ENCODE peak calls at places on chromosomes 16 and 17, in seven cellular contexts. Z, P, E, V, F, T and K are unnamed samples.

GRCh38 chr16:87076331-87076949 is 240.8 kb downstream of the C16orf95 start:
- DNase-seq in Z (no peak), P (no peak), E (no peak), V (no peak), F (no peak), T (peak), K (no peak)

GRCh38 chr16:30485818-30486436 is 13.4 kb downstream of the ITGAL start:
- DNase-seq in Z (no peak), P (peak), E (peak), V (no peak), F (no peak), T (no peak), K (no peak)

GRCh38 chr17:81737947-81738800 is 26.1 kb downstream of the SLC25A10 start:
- DNase-seq in Z (no peak), P (no peak), E (no peak), V (no peak), F (no peak), T (no peak), K (no peak)

GRCh38 chr17:39194089-39194984 is 3.1 kb downstream of the CACNB1 start:
- DNase-seq in Z (peak), P (peak), E (peak), V (peak), F (no peak), T (peak), K (peak)

GRCh38 chr17:17767096-17767470 is 69.7 kb downstream of the SREBF1 start:
- DNase-seq in Z (no peak), P (peak), E (no peak), V (no peak), F (no peak), T (no peak), K (peak)

GRCh38 chr16:5841934-5842333 is 744.3 kb upstream of the EEF2KMT start:
- DNase-seq in Z (no peak), P (no peak), E (no peak), V (no peak), F (no peak), T (no peak), K (no peak)

GRCh38 chr16:79269211-79269863 is 331.2 kb downstream of the MAF start:
- DNase-seq in Z (no peak), P (no peak), E (no peak), V (peak), F (no peak), T (no peak), K (no peak)

GRCh38 chr16:71846443-71846842 is 667 bp downstream of the ATXN1L start:
- DNase-seq in Z (no peak), P (no peak), E (peak), V (peak), F (no peak), T (no peak), K (no peak)

GRCh38 chr16:2148714-2149629 is 547 bp downstream of the RAB26 start:
- DNase-seq in Z (peak), P (no peak), E (no peak), V (peak), F (no peak), T (no peak), K (no peak)

GRCh38 chr17:79133986-79134385 is 59.4 kb downstream of the ENGASE start:
- DNase-seq in Z (no peak), P (no peak), E (no peak), V (no peak), F (no peak), T (no peak), K (no peak)

GRCh38 chr16:77599793-77600415 is 122.4 kb upstream of the NUDT7 start:
- DNase-seq in Z (no peak), P (peak), E (peak), V (no peak), F (no peak), T (peak), K (no peak)

GRCh38 chr17:44308320-44308818 is at the start of gene RUNDC3A:
- DNase-seq in Z (peak), P (peak), E (peak), V (peak), F (no peak), T (peak), K (peak)

GRCh38 chr17:2123467-2124251 is 68.8 kb downstream of the HIC1 start:
- DNase-seq in Z (no peak), P (peak), E (peak), V (peak), F (no peak), T (no peak), K (no peak)

GRCh38 chr16:88383401-88384221 is 852 bp downstream of the ZNF469 start:
- DNase-seq in Z (no peak), P (peak), E (peak), V (no peak), F (no peak), T (no peak), K (no peak)

GRCh38 chr17:69418535-69418934 is 4.0 kb downstream of the MAP2K6 start:
- DNase-seq in Z (no peak), P (peak), E (no peak), V (no peak), F (no peak), T (no peak), K (no peak)

GRCh38 chr16:290681-291405 is 7.9 kb downstream of the PDIA2 start:
- DNase-seq in Z (no peak), P (no peak), E (no peak), V (no peak), F (no peak), T (no peak), K (no peak)

GRCh38 chr16:24499193-24499814 is 40.1 kb upstream of the RBBP6 start:
- DNase-seq in Z (peak), P (peak), E (peak), V (peak), F (peak), T (peak), K (peak)

GRCh38 chr17:33292981-33293867 is at the start of gene ASIC2:
- DNase-seq in Z (peak), P (peak), E (peak), V (peak), F (peak), T (peak), K (peak)

GRCh38 chr16:78211951-78212350 is 112.5 kb downstream of the WWOX start:
- DNase-seq in Z (peak), P (no peak), E (no peak), V (peak), F (no peak), T (peak), K (no peak)

GRCh38 chr16:14629612-14629918 is 495 bp downstream of the PARN start:
- DNase-seq in Z (no peak), P (no peak), E (peak), V (peak), F (no peak), T (no peak), K (no peak)

GRCh38 chr16:88331989-88332920 is 50.5 kb upstream of the ZNF469 start:
- DNase-seq in Z (no peak), P (peak), E (peak), V (peak), F (no peak), T (peak), K (no peak)

GRCh38 chr17:77619326-77619725 is 339.2 kb upstream of the TNRC6C start:
- DNase-seq in Z (no peak), P (no peak), E (no peak), V (no peak), F (no peak), T (no peak), K (no peak)

GRCh38 chr16:62256406-62256805 is 220.2 kb upstream of the CDH8 start:
- DNase-seq in Z (no peak), P (no peak), E (peak), V (peak), F (no peak), T (no peak), K (no peak)

GRCh38 chr17:82029391-82029790 is 2.1 kb upstream of the RAC3 start:
- DNase-seq in Z (no peak), P (no peak), E (no peak), V (no peak), F (no peak), T (no peak), K (no peak)

GRCh38 chr17:48453447-48453846 is 23.4 kb upstream of the SKAP1 start:
- DNase-seq in Z (no peak), P (no peak), E (no peak), V (no peak), F (no peak), T (no peak), K (no peak)

GRCh38 chr16:66147338-66147737 is 219.2 kb upstream of the CDH5 start:
- DNase-seq in Z (no peak), P (no peak), E (no peak), V (no peak), F (no peak), T (no peak), K (no peak)

GRCh38 chr17:6843241-6843890 is 11.8 kb upstream of the TEKT1 start:
- DNase-seq in Z (no peak), P (peak), E (peak), V (peak), F (no peak), T (no peak), K (peak)

GRCh38 chr16:87954361-87954760 is 3.1 kb downstream of the BANP start:
- DNase-seq in Z (no peak), P (no peak), E (no peak), V (no peak), F (no peak), T (no peak), K (no peak)

GRCh38 chr16:546909-547770 is 13.1 kb upstream of the PRR35 start:
- DNase-seq in Z (peak), P (peak), E (no peak), V (peak), F (no peak), T (peak), K (no peak)

GRCh38 chr17:8249621-8250020 is 532 bp downstream of the PFAS start:
- DNase-seq in Z (no peak), P (no peak), E (no peak), V (no peak), F (no peak), T (no peak), K (no peak)

GRCh38 chr17:81509048-81509686 is 3.4 kb downstream of the ACTG1 start:
- DNase-seq in Z (peak), P (no peak), E (no peak), V (peak), F (no peak), T (peak), K (no peak)

GRCh38 chr17:74779948-74780400 is 3.8 kb upstream of the NAT9 start:
- DNase-seq in Z (no peak), P (no peak), E (no peak), V (no peak), F (no peak), T (no peak), K (no peak)

GRCh38 chr16:4380131-4381063 is 8.7 kb downstream of the VASN start:
- DNase-seq in Z (no peak), P (no peak), E (no peak), V (no peak), F (no peak), T (no peak), K (no peak)

GRCh38 chr17:14011740-14012405 is 57.4 kb upstream of the COX10 start:
- DNase-seq in Z (no peak), P (no peak), E (no peak), V (no peak), F (no peak), T (no peak), K (no peak)

GRCh38 chr16:12392585-12393089 is 411.1 kb downstream of the CPPED1 start:
- DNase-seq in Z (no peak), P (no peak), E (peak), V (no peak), F (no peak), T (no peak), K (no peak)
- H2BK5ac ChIP-seq in Z (no peak), P (no peak), E (no peak), V (no peak), F (no peak), T (no peak), K (no peak)

DNA sequence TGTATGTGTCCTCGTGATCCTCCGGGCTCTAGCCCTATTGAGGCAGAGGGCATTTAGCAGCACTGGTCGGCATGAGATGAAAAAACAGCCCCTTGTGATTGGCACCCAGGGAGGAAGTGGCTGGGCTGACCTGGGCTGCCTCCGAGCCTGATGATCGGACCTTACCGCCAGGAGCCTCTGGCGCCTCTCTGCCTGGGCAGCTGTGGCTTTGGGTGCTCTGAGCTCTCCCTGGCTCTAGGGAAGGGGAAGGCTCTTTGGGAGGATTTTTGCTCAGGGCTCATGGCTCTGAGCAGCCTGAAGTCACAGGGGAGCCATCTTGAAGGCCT is 7.1 kb downstream of the CYGB start:
- DNase-seq in Z (no peak), P (no peak), E (no peak), V (no peak), F (no peak), T (no peak), K (no peak)
- H3K4ac ChIP-seq in Z (no peak), P (peak), E (peak), V (no peak), F (peak), T (no peak), K (peak)

GRCh38 chr16:89434490-89434889 is 55.9 kb downstream of the ANKRD11 start:
- DNase-seq in Z (no peak), P (no peak), E (no peak), V (no peak), F (no peak), T (no peak), K (no peak)
- H3K9ac ChIP-seq in Z (no peak), P (no peak), E (no peak), V (no peak), F (no peak), T (no peak), K (no peak)

GRCh38 chr17:58886514-58886913 is 130.9 kb downstream of the PPM1E start:
- DNase-seq in Z (no peak), P (no peak), E (no peak), V (no peak), F (no peak), T (no peak), K (no peak)

DNA sequence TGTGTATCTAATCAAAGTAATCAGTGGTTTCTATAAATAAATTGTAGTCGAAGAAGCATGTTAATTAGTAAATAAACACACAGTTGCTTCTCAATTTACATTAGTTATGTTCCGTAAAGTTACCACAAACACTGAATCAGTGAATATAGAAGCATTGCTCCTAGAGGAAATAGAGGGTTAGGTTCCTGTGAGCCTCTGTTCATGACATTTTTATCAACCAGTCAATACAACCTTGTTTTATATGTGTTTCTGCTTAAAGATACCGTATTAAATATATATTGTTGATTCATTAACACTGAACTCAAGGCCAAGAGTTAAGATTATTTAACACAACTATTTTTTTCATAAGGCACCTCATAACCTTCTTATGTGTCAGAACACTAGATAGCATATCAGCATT is 134.3 kb downstream of the PPM1E start:
- DNase-seq in Z (no peak), P (no peak), E (no peak), V (no peak), F (no peak), T (no peak), K (no peak)
- H2BK5ac ChIP-seq in Z (no peak), P (no peak), E (no peak), V (no peak), F (no peak), T (no peak), K (no peak)

GRCh38 chr17:56593073-56593740 is at the start of gene NOG:
- DNase-seq in Z (peak), P (peak), E (peak), V (peak), F (no peak), T (peak), K (peak)
- H3K4ac ChIP-seq in Z (no peak), P (peak), E (no peak), V (peak), F (no peak), T (peak), K (no peak)

DNA sequence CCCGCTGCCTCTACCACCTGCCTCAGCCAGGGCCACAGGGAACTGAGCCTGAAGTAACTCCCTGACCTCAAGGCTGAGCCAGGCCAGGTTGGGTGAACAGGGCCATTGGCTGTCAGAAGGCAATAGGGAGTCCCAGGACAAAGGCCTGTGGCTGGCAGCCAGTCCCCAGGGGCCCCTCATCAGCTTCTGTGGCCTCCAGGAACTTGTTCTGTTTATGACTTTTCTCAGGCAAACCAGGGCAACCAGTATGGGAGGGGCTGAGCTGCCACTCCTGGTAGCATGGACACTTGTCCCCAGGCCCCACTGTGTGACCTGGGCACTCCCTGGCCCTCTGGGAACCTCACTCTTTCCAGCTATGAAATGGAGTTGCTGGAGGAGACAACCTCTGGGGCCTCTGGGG is 40.1 kb downstream of the CPNE2 start:
- DNase-seq in Z (no peak), P (no peak), E (no peak), V (no peak), F (no peak), T (no peak), K (no peak)
- H3K9ac ChIP-seq in Z (no peak), P (no peak), E (no peak), V (no peak), F (no peak), T (no peak), K (peak)

DNA sequence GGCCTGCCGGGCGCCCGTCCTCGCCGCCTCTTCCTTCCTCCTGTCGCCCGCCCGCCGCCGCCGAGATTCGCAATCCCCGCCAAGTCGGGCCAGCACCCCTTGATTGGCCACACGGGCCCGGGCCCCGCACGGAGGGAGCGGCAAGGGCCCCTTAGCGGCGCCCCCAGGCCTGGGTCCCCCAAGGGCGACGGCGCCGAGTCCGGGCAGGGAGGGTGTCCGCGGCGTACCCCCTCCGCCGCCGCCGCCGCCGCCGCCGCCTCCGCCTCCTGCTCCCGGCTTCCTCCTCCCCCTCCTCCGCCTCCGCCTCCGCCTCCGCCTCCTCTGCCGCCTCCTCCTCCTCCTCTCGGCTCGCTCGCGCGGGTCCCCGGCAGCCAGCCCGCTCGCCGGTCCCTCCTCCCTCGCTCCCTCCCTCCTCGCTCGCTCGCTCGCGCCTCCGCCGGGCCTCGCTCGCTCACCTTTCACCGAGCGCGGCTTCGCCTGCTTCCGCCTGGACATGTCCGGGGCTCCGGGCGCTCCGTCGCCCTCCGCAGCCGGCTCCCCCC is 561 bp downstream of the ZNF423 start:
- DNase-seq in Z (peak), P (peak), E (peak), V (peak), F (peak), T (peak), K (peak)
- H2BK5ac ChIP-seq in Z (no peak), P (no peak), E (no peak), V (peak), F (peak), T (peak), K (peak)

GRCh38 chr16:89645122-89645521 is 12.4 kb downstream of the CHMP1A start:
- DNase-seq in Z (no peak), P (no peak), E (no peak), V (no peak), F (no peak), T (no peak), K (no peak)
- H3K4ac ChIP-seq in Z (no peak), P (no peak), E (no peak), V (no peak), F (no peak), T (no peak), K (no peak)

GRCh38 chr16:67975321-67976105 is 4.8 kb downstream of the DPEP3 start:
- DNase-seq in Z (no peak), P (no peak), E (no peak), V (no peak), F (no peak), T (no peak), K (no peak)
- H3K9ac ChIP-seq in Z (no peak), P (no peak), E (no peak), V (no peak), F (no peak), T (no peak), K (no peak)